ENCODE peak calls at places on chromosomes 16 and 17, in four cellular contexts. One of them, this sample, is unnamed.

GRCh38 chr16:57798953-57799618 is 3.2 kb downstream of the KIFC3 start:
- DNase-seq in K562: no peak
- DNase-seq in GM23338: no peak
- DNase-seq in neural progenitor cell: no peak
- DNase-seq in this sample: no peak

GRCh38 chr17:5631958-5632357 is 47.6 kb upstream of the NLRP1 start:
- DNase-seq in GM23338: peak; percentile 13
- DNase-seq in K562: no peak
- DNase-seq in neural progenitor cell: peak; percentile 36
- DNase-seq in this sample: no peak

GRCh38 chr16:23729503-23730424 is 16.7 kb upstream of the ERN2 start:
- DNase-seq in neural progenitor cell: no peak
- DNase-seq in GM23338: peak; percentile 81
- DNase-seq in K562: peak; percentile 34
- DNase-seq in this sample: peak; percentile 30

GRCh38 chr17:2011421-2012371 is 13.4 kb downstream of the RTN4RL1 start:
- DNase-seq in neural progenitor cell: peak; percentile 55
- DNase-seq in K562: no peak
- DNase-seq in GM23338: peak; percentile 64
- DNase-seq in this sample: peak; percentile 26

GRCh38 chr17:78396436-78397335 is 18.2 kb downstream of the PGS1 start:
- DNase-seq in K562: no peak
- DNase-seq in neural progenitor cell: no peak
- DNase-seq in GM23338: no peak
- DNase-seq in this sample: no peak

GRCh38 chr16:10992797-10993196 is 48.4 kb downstream of the CLEC16A start:
- DNase-seq in K562: peak; percentile 76
- DNase-seq in GM23338: peak; percentile 21
- DNase-seq in neural progenitor cell: no peak
- DNase-seq in this sample: peak; percentile 31

GRCh38 chr17:310111-311010 is 42.2 kb downstream of the RPH3AL start:
- DNase-seq in K562: no peak
- DNase-seq in GM23338: no peak
- DNase-seq in neural progenitor cell: peak; percentile 83
- DNase-seq in this sample: no peak

GRCh38 chr16:1076801-1077576 is 4.4 kb downstream of the SSTR5 start:
- DNase-seq in K562: no peak
- DNase-seq in GM23338: no peak
- DNase-seq in neural progenitor cell: no peak
- DNase-seq in this sample: no peak

GRCh38 chr16:80327740-80328139 is 213.1 kb upstream of the DYNLRB2 start:
- DNase-seq in neural progenitor cell: no peak
- DNase-seq in K562: no peak
- DNase-seq in GM23338: no peak
- DNase-seq in this sample: no peak

GRCh38 chr16:56347670-56348069 is 77.7 kb downstream of the AMFR start:
- DNase-seq in K562: no peak
- DNase-seq in GM23338: no peak
- DNase-seq in neural progenitor cell: no peak
- DNase-seq in this sample: peak; percentile 18

GRCh38 chr17:75459590-75460267 is 3.3 kb downstream of the TMEM94 start:
- DNase-seq in GM23338: no peak
- DNase-seq in K562: no peak
- DNase-seq in neural progenitor cell: no peak
- DNase-seq in this sample: no peak

GRCh38 chr16:5442054-5442453 is 344.5 kb upstream of the EEF2KMT start:
- DNase-seq in GM23338: no peak
- DNase-seq in neural progenitor cell: no peak
- DNase-seq in K562: no peak
- DNase-seq in this sample: no peak

GRCh38 chr17:60802377-60802776 is 124.7 kb downstream of the BCAS3 start:
- DNase-seq in neural progenitor cell: no peak
- DNase-seq in GM23338: no peak
- DNase-seq in K562: no peak
- DNase-seq in this sample: no peak

DNA sequence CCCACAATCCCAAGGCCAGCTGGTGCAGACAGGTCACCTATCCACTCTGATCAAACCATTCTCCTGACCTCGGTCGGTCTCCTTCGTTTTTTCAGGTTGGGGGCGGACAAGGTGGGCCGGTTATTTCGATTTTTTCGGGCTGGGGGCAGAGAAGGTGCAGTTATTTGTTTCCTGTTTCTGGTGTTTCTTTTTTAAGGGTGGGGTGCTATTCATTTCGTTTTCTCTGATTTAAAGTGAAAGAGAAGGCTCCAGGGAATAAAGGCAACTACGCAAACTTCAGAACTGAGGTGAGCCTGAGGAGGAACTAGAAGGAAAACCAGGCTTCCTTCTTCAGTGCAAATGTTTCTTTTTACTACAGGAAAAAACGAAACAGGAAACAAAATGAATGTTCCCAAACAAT is 64.8 kb downstream of the ANKRD11 start:
- DNase-seq in neural progenitor cell: no peak
- DNase-seq in K562: no peak
- DNase-seq in GM23338: no peak
- DNase-seq in this sample: no peak
- H4K20me1 ChIP-seq in neural progenitor cell: peaks cover 80% of the 10 kb centered on the region
- H4K20me1 ChIP-seq in K562: peaks cover 52% of the 10 kb centered on the region
- H4K20me1 ChIP-seq in GM23338: peaks cover 73% of the 10 kb centered on the region
- H4K20me1 ChIP-seq in this sample: peaks cover 84% of the 10 kb centered on the region

GRCh38 chr16:50611995-50612848 is 64.0 kb downstream of the NKD1 start:
- DNase-seq in neural progenitor cell: no peak
- DNase-seq in K562: no peak
- DNase-seq in GM23338: no peak
- DNase-seq in this sample: no peak

GRCh38 chr16:50612849-50613198 is 64.6 kb downstream of the NKD1 start:
- DNase-seq in K562: no peak
- DNase-seq in neural progenitor cell: no peak
- DNase-seq in GM23338: no peak
- DNase-seq in this sample: no peak

GRCh38 chr16:50610331-50611262 is 62.4 kb downstream of the NKD1 start:
- DNase-seq in K562: peak; percentile 37
- DNase-seq in neural progenitor cell: peak; percentile 93
- DNase-seq in GM23338: peak; percentile 64
- DNase-seq in this sample: no peak

GRCh38 chr16:50613281-50613991 is 65.2 kb downstream of the NKD1 start:
- DNase-seq in neural progenitor cell: no peak
- DNase-seq in GM23338: no peak
- DNase-seq in K562: no peak
- DNase-seq in this sample: no peak

GRCh38 chr16:50611332-50611934 is 63.2 kb downstream of the NKD1 start:
- DNase-seq in K562: no peak
- DNase-seq in GM23338: no peak
- DNase-seq in neural progenitor cell: no peak
- DNase-seq in this sample: no peak
- TF ChIP-seq CTCF in K562: peak; percentile 27
- TF ChIP-seq CTCF in GM23338: peak; percentile 23
- TF ChIP-seq CTCF in neural progenitor cell: no peak
- TF ChIP-seq CTCF in this sample: peak; percentile 17

DNA sequence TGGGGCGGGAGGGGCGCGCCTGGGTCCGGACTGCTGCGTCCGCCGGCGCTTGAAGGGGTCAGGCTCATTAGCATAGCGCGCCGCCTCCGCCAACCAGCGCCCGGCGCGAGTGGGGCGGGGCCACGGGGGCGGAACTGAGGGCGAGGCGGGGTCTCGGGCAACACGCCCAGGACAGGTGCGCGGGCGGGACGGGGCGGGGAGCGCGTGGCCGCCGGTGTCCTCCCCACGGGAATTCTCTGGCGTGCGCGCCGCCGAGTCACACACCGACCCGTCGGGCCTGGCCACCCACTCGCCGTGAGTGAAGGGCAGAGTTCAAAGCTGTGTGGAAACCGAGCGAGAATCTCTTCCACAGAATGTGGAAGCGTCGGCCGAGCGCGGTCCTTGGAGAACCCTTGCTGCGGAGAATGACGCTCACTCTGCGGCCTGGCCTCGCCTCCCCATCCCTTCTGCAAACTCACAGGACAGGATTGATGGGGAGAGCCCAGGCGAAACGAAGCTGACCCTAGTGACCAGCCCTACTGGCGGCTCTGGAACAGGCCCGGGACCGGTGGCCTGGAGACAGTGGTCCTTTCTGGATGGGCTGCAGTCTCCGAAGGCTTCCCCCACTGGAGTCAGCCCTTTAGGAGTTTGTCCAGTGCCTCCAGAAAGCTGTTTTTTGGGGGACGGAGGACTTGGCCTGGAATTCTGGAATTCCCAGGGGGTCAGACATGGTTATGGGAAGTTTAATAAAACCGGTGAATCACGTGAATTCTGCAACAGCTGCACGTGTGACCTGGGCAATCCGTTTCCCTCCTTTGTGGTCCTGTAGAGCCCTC is at the start of gene SNAI3:
- DNase-seq in neural progenitor cell: peak; percentile 95
- DNase-seq in K562: peak; percentile 98
- DNase-seq in GM23338: peak; percentile 96
- DNase-seq in this sample: peak; percentile 81
- TF ChIP-seq EZH2 in neural progenitor cell: no peak
- TF ChIP-seq EZH2 in K562: no peak
- TF ChIP-seq EZH2 in GM23338: no peak
- TF ChIP-seq EZH2 in this sample: no peak

GRCh38 chr16:81647527-81647926 is 131.6 kb upstream of the PLCG2 start:
- DNase-seq in K562: peak; percentile 59
- DNase-seq in GM23338: peak; percentile 46
- DNase-seq in neural progenitor cell: no peak
- DNase-seq in this sample: no peak
- H4K20me1 ChIP-seq in K562: peaks cover 7% of the 10 kb centered on the region
- H4K20me1 ChIP-seq in GM23338: peaks cover 26% of the 10 kb centered on the region
- H4K20me1 ChIP-seq in neural progenitor cell: peaks cover 57% of the 10 kb centered on the region
- H4K20me1 ChIP-seq in this sample: peaks cover 45% of the 10 kb centered on the region

GRCh38 chr17:57783338-57783742 is 38.2 kb upstream of the CCDC182 start:
- DNase-seq in GM23338: peak; percentile 93
- DNase-seq in K562: peak; percentile 92
- DNase-seq in neural progenitor cell: peak; percentile 93
- DNase-seq in this sample: peak; percentile 92
- TF ChIP-seq CTCF in GM23338: peak; percentile 97
- TF ChIP-seq CTCF in K562: peak; percentile 87
- TF ChIP-seq CTCF in neural progenitor cell: peak; percentile 97
- TF ChIP-seq CTCF in this sample: peak; percentile 99

DNA sequence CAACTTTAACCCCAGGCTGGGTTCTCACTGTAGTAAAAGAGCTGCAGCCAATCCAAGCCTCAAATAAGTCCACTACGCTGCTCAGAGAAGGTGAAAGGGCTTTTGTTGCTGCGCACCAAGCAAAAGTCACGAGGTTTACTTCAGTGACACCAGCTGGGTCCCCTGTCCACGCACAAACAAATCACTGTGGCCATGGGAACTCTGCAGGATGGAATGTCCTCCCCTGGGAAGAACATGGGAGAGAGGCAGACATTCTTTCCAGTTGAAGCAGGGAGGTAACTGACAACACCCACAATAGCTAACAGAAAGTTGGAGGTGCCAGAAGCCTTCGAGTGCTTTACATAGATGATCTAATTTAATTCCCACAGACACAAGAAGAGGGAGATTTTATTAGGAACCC is 181.9 kb downstream of the PMP22 start:
- DNase-seq in neural progenitor cell: peak; percentile 18
- DNase-seq in K562: no peak
- DNase-seq in GM23338: no peak
- DNase-seq in this sample: no peak
- TF ChIP-seq EZH2 in neural progenitor cell: no peak
- TF ChIP-seq EZH2 in K562: no peak
- TF ChIP-seq EZH2 in GM23338: no peak
- TF ChIP-seq EZH2 in this sample: no peak

DNA sequence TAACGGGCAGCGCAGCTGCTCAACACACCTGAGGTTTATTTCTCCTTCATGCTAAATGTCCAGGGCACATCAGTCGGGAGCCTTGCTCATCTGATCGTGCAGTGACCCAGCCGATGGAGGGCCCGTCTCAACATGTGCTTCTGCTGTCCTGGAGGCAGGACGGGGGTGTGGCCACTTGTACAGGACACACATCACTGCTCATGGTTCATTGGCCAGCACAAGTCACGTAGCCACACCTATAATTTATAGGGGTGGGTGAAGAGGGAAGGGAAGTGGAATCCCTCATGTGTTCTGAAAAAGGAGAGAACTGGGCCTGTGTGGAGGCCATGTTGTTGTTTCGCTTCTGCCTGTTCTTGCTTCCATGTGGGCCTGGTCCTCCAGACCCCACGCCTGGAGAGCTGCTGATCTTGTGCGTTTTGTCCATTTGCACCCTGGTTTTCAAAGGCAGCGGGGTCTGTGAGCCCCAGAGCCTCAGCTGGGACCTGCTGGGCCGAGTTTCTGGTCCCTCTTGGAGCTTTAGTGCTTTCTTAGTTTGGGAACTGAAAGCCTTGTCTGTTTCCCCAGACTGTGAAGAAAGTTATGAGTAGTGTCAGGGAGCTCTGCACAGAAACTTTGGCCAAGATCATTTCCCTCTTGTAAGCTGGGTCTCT is 60.5 kb downstream of the CMIP start:
- DNase-seq in neural progenitor cell: no peak
- DNase-seq in GM23338: peak; percentile 36
- DNase-seq in K562: peak; percentile 96
- DNase-seq in this sample: no peak
- H4K20me1 ChIP-seq in neural progenitor cell: peaks cover 58% of the 10 kb centered on the region
- H4K20me1 ChIP-seq in GM23338: peaks cover 47% of the 10 kb centered on the region
- H4K20me1 ChIP-seq in K562: no peaks in the 10 kb centered on the region
- H4K20me1 ChIP-seq in this sample: peaks cover 76% of the 10 kb centered on the region

DNA sequence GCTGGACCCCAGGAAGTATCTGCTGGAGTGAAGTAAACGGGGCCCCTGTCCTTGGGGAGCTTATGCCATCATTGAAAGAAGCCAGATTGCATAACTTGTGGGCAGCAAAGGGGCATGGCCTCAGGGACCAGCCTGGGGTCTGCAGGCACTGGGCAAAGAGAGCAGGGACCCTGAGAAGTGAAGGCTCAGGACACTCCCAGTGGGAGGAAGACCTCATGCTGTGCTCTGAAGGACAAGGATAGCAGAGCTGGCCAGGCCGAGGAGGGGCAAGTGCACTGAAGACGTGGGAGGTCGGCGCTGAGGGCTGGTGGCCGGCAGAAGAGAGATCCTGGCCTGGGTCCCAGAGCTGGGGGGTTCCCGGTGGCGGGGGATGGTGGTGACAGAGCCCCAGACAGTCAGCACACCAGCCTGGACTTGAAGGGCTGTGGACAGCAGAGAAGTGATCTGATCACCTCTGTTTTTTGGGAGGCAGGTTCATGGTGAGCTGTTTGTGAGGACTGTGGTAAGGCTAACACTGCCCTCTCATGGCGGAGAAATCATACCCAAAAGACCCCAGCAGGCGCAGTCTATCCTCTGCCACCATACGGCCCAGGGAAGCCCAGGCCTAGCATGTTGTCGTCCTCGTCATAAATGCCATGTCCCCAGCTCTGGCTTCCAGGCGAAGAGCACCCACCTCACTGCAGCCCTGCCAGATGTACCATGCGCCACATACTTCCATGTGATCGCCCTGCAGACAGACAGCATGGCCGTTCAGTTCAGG is 7.1 kb upstream of the CNP start:
- DNase-seq in neural progenitor cell: peak; percentile 58
- DNase-seq in GM23338: peak; percentile 86
- DNase-seq in K562: peak; percentile 58
- DNase-seq in this sample: peak; percentile 22
- TF ChIP-seq CTCF in neural progenitor cell: peak; percentile 50
- TF ChIP-seq CTCF in GM23338: peak; percentile 90
- TF ChIP-seq CTCF in K562: peak; percentile 83
- TF ChIP-seq CTCF in this sample: peak; percentile 43

DNA sequence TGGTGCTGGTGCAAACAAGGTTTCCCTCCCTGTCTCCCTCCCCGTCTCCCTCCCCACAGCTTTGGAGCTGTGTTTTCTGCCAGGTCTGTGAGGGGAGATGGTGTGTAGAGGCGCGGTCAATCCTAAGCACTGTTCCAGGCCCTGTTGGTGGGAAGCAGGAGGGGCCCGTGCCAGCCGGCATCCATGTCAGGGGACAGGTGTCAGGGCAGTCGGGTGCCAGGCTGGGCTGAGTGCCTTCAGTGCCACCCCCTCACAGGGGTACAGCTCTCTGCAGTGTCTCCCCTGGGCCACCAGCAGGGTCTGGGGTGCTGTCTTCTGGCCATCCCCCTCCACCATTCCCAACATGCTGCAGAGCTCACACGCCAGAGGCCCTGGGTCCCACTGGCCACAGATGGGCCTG is 73.6 kb downstream of the KLHDC4 start:
- DNase-seq in K562: no peak
- DNase-seq in neural progenitor cell: no peak
- DNase-seq in GM23338: no peak
- DNase-seq in this sample: no peak
- TF ChIP-seq EZH2 in K562: no peak
- TF ChIP-seq EZH2 in neural progenitor cell: no peak
- TF ChIP-seq EZH2 in GM23338: no peak
- TF ChIP-seq EZH2 in this sample: no peak